ENCODE peak calls at places on chromosome 11, in four cellular contexts. One of them, this sample, is unnamed.

GRCh38 chr11:134050541-134051383 is 18.1 kb upstream of the JAM3 start:
- DNase-seq in HepG2: peak
- DNase-seq in GM12878: no peak
- DNase-seq in H1: no peak
- DNase-seq in this sample: peak

GRCh38 chr11:12430912-12431311 is 53.5 kb downstream of the PARVA start:
- DNase-seq in HepG2: peak
- DNase-seq in GM12878: no peak
- DNase-seq in H1: no peak
- DNase-seq in this sample: no peak

GRCh38 chr11:70225629-70226582 is 22.8 kb downstream of the FADD start:
- DNase-seq in HepG2: no peak
- DNase-seq in GM12878: no peak
- DNase-seq in H1: no peak
- DNase-seq in this sample: no peak

GRCh38 chr11:96109265-96110030 is 185.5 kb upstream of the MTMR2 start:
- DNase-seq in HepG2: peak
- DNase-seq in GM12878: no peak
- DNase-seq in H1: no peak
- DNase-seq in this sample: no peak

GRCh38 chr11:119847836-119848235 is 118.8 kb upstream of the NECTIN1 start:
- DNase-seq in HepG2: no peak
- DNase-seq in GM12878: no peak
- DNase-seq in H1: no peak
- DNase-seq in this sample: no peak

GRCh38 chr11:129375731-129376657 is at the start of gene BARX2:
- DNase-seq in HepG2: peak
- DNase-seq in GM12878: no peak
- DNase-seq in H1: no peak
- DNase-seq in this sample: peak

GRCh38 chr11:46381836-46382643 is 571 bp downstream of the MDK start:
- DNase-seq in HepG2: no peak
- DNase-seq in GM12878: no peak
- DNase-seq in H1: no peak
- DNase-seq in this sample: peak

GRCh38 chr11:111441443-111441842 is 62.4 kb upstream of the POU2AF1 start:
- DNase-seq in HepG2: no peak
- DNase-seq in GM12878: no peak
- DNase-seq in H1: no peak
- DNase-seq in this sample: no peak

GRCh38 chr11:114496915-114497314 is 57.6 kb downstream of the REXO2 start:
- DNase-seq in HepG2: no peak
- DNase-seq in GM12878: no peak
- DNase-seq in H1: no peak
- DNase-seq in this sample: no peak

GRCh38 chr11:62493801-62494200 is 52.8 kb downstream of the AHNAK start:
- DNase-seq in HepG2: no peak
- DNase-seq in GM12878: no peak
- DNase-seq in H1: no peak
- DNase-seq in this sample: no peak

GRCh38 chr11:18243783-18244362 is 4.6 kb downstream of the SAA2 start:
- DNase-seq in HepG2: peak
- DNase-seq in GM12878: peak
- DNase-seq in H1: peak
- DNase-seq in this sample: peak

GRCh38 chr11:115653926-115654325 is 149.7 kb upstream of the CADM1 start:
- DNase-seq in HepG2: no peak
- DNase-seq in GM12878: no peak
- DNase-seq in H1: no peak
- DNase-seq in this sample: no peak

GRCh38 chr11:102293873-102294601 is 23.2 kb upstream of the BIRC3 start:
- DNase-seq in HepG2: peak
- DNase-seq in GM12878: no peak
- DNase-seq in H1: no peak
- DNase-seq in this sample: peak

GRCh38 chr11:69645801-69646492 is 5.0 kb downstream of the CCND1 start:
- DNase-seq in HepG2: no peak
- DNase-seq in GM12878: no peak
- DNase-seq in H1: no peak
- DNase-seq in this sample: no peak

GRCh38 chr11:94794287-94795168 is 26.4 kb downstream of the AMOTL1 start:
- DNase-seq in HepG2: no peak
- DNase-seq in GM12878: no peak
- DNase-seq in H1: no peak
- DNase-seq in this sample: peak

GRCh38 chr11:105181100-105181499 is 41.5 kb upstream of the CARD18 start:
- DNase-seq in HepG2: no peak
- DNase-seq in GM12878: no peak
- DNase-seq in H1: no peak
- DNase-seq in this sample: no peak

GRCh38 chr11:128963744-128964340 is 21.2 kb upstream of the TP53AIP1 start:
- DNase-seq in HepG2: no peak
- DNase-seq in GM12878: no peak
- DNase-seq in H1: no peak
- DNase-seq in this sample: no peak

GRCh38 chr11:113546757-113547507 is 71.7 kb upstream of the DRD2 start:
- DNase-seq in HepG2: no peak
- DNase-seq in GM12878: no peak
- DNase-seq in H1: no peak
- DNase-seq in this sample: no peak

GRCh38 chr11:110655967-110656366 is 56.3 kb downstream of the ARHGAP20 start:
- DNase-seq in HepG2: no peak
- DNase-seq in GM12878: no peak
- DNase-seq in H1: no peak
- DNase-seq in this sample: no peak

GRCh38 chr11:60915250-60915914 is 1.4 kb downstream of the TMEM109 start:
- DNase-seq in HepG2: no peak
- DNase-seq in GM12878: peak
- DNase-seq in H1: no peak
- DNase-seq in this sample: no peak

GRCh38 chr11:102220728-102221467 is 96.4 kb upstream of the BIRC3 start:
- DNase-seq in HepG2: no peak
- DNase-seq in GM12878: no peak
- DNase-seq in H1: no peak
- DNase-seq in this sample: no peak

GRCh38 chr11:19734171-19734570 is 21.5 kb downstream of the NAV2 start:
- DNase-seq in HepG2: no peak
- DNase-seq in GM12878: no peak
- DNase-seq in H1: no peak
- DNase-seq in this sample: no peak

GRCh38 chr11:6992457-6993431 is 27.4 kb downstream of the ZNF214 start:
- DNase-seq in HepG2: no peak
- DNase-seq in GM12878: no peak
- DNase-seq in H1: no peak
- DNase-seq in this sample: no peak

GRCh38 chr11:127844843-127845242 is 742.5 kb downstream of the ETS1 start:
- DNase-seq in HepG2: no peak
- DNase-seq in GM12878: no peak
- DNase-seq in H1: no peak
- DNase-seq in this sample: no peak

GRCh38 chr11:105315287-105315686 is 175.7 kb upstream of the CARD18 start:
- DNase-seq in HepG2: peak
- DNase-seq in GM12878: no peak
- DNase-seq in H1: no peak
- DNase-seq in this sample: no peak

GRCh38 chr11:85749287-85749834 is 61.6 kb downstream of the SYTL2 start:
- DNase-seq in HepG2: no peak
- DNase-seq in GM12878: no peak
- DNase-seq in H1: no peak
- DNase-seq in this sample: no peak

GRCh38 chr11:19869466-19869865 is 156.8 kb downstream of the NAV2 start:
- DNase-seq in HepG2: no peak
- DNase-seq in GM12878: no peak
- DNase-seq in H1: no peak
- DNase-seq in this sample: no peak

GRCh38 chr11:77154381-77155081 is 26.5 kb downstream of the MYO7A start:
- DNase-seq in HepG2: no peak
- DNase-seq in GM12878: no peak
- DNase-seq in H1: no peak
- DNase-seq in this sample: no peak

GRCh38 chr11:62295504-62295903 is 3.4 kb downstream of the SCGB1D4 start:
- DNase-seq in HepG2: peak
- DNase-seq in GM12878: no peak
- DNase-seq in H1: no peak
- DNase-seq in this sample: no peak

GRCh38 chr11:124793466-124794278 is 6.5 kb downstream of the MSANTD2 start:
- DNase-seq in HepG2: peak
- DNase-seq in GM12878: no peak
- DNase-seq in H1: no peak
- DNase-seq in this sample: peak

GRCh38 chr11:46888636-46889035 is 29.7 kb downstream of the LRP4 start:
- DNase-seq in HepG2: no peak
- DNase-seq in GM12878: no peak
- DNase-seq in H1: no peak
- DNase-seq in this sample: no peak

GRCh38 chr11:62409831-62410230 is 9.0 kb upstream of the SCGB1A1 start:
- DNase-seq in HepG2: no peak
- DNase-seq in GM12878: no peak
- DNase-seq in H1: no peak
- DNase-seq in this sample: no peak

GRCh38 chr11:111631666-111632039 is 29.4 kb downstream of the SIK2 start:
- DNase-seq in HepG2: peak
- DNase-seq in GM12878: no peak
- DNase-seq in H1: no peak
- DNase-seq in this sample: no peak

GRCh38 chr11:68651208-68651984 is 32.9 kb upstream of the GAL start:
- DNase-seq in HepG2: no peak
- DNase-seq in GM12878: no peak
- DNase-seq in H1: no peak
- DNase-seq in this sample: no peak

GRCh38 chr11:61718613-61719302 is 33.7 kb upstream of the MYRF start:
- DNase-seq in HepG2: no peak
- DNase-seq in GM12878: no peak
- DNase-seq in H1: no peak
- DNase-seq in this sample: peak

GRCh38 chr11:119759324-119759723 is 30.3 kb upstream of the NECTIN1 start:
- DNase-seq in HepG2: no peak
- DNase-seq in GM12878: no peak
- DNase-seq in H1: no peak
- DNase-seq in this sample: peak

GRCh38 chr11:23765862-23766261 is 731.0 kb upstream of the LUZP2 start:
- DNase-seq in HepG2: no peak
- DNase-seq in GM12878: no peak
- DNase-seq in H1: no peak
- DNase-seq in this sample: no peak

GRCh38 chr11:72519220-72519881 is 85.0 kb upstream of the CLPB start:
- DNase-seq in HepG2: no peak
- DNase-seq in GM12878: no peak
- DNase-seq in H1: no peak
- DNase-seq in this sample: no peak

DNA sequence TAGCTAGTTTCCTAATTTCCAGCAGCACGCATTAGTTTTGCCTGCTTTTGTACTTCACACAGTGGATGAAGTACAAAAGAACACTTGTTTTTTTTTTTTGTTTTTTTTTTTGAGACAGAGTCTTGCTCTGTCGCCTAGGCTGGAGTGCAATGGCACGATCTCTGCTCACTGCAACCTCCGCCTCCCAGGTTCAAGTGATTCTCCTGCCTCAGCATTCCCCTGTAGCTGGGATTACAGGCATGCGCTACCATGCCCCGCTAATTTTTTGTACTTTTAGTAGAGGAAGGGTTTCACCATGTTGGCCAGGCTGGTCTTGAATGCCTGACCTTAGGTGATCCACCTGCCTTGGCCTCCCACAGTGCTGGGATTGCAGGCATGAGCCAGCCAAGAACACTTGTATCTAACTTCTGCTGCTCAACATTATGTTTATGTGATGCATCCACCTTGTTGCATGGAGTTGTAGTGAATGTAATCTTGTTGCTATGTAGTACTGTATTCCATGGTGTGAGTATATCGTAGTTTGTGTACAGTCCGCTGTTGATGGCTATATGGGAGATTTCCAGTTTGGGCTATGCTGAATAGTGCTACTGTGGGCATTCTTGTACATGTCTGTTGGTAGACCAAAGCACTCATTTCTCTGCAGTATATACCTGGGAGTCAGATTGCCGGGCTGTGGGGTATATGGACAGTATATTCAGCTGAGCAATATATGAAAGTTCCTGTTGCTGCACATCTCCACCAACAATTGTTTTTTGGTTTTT is 17.3 kb downstream of the PACS1 start:
- DNase-seq in HepG2: no peak
- DNase-seq in GM12878: no peak
- DNase-seq in H1: no peak
- DNase-seq in this sample: no peak
- TF ChIP-seq CBX5 in HepG2: no peak
- TF ChIP-seq CBX5 in GM12878: no peak
- TF ChIP-seq CBX5 in H1: no peak
- TF ChIP-seq CBX5 in this sample: no peak

GRCh38 chr11:2562181-2562581 is 117.4 kb downstream of the KCNQ1 start:
- DNase-seq in HepG2: peak
- DNase-seq in GM12878: no peak
- DNase-seq in H1: no peak
- DNase-seq in this sample: no peak
- TF ChIP-seq CBX5 in HepG2: no peak
- TF ChIP-seq CBX5 in GM12878: no peak
- TF ChIP-seq CBX5 in H1: no peak
- TF ChIP-seq CBX5 in this sample: no peak

GRCh38 chr11:64331569-64332371 is 8.2 kb upstream of the CCDC88B start:
- DNase-seq in HepG2: peak
- DNase-seq in GM12878: peak
- DNase-seq in H1: no peak
- DNase-seq in this sample: peak
- TF ChIP-seq CBX5 in HepG2: no peak
- TF ChIP-seq CBX5 in GM12878: no peak
- TF ChIP-seq CBX5 in H1: no peak
- TF ChIP-seq CBX5 in this sample: no peak

DNA sequence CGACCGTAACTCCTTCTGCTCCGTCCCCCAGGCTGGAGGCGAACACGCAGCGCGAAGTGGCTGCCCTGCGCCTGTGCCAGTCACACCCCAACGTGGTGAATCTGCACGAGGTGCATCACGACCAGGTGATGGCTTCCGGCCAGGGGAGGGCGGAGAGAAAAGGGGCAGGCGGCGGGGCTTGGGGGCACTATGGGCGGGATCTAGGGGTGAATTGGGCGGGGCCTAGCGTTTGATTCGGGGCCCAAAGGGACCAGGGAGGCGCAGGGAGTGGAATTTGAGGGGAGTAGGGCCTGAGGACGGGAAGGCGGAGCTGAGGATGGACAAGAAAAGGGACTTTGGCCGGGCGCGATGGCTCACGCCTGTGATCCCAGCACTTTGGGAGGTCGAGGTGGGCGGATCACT is 9.7 kb downstream of the RPS6KA4 start:
- DNase-seq in HepG2: no peak
- DNase-seq in GM12878: no peak
- DNase-seq in H1: no peak
- DNase-seq in this sample: no peak
- TF ChIP-seq CBX5 in HepG2: no peak
- TF ChIP-seq CBX5 in GM12878: no peak
- TF ChIP-seq CBX5 in H1: no peak
- TF ChIP-seq CBX5 in this sample: no peak